ENCODE peak calls at places on chromosomes 13 and 19, in ten cellular contexts. P, I, Z, H, D, G, Y, T, V and U are unnamed samples.

GRCh38 chr19:12867120-12868099 is 13.8 kb downstream of the DNASE2 start:
- DNase-seq in P (no peak), Y (peak), I (no peak), T (peak), V (peak), G (no peak), Z (peak), H (no peak), D (peak), U (peak)

GRCh38 chr19:34244611-34245299 is 9.6 kb upstream of the GARRE1 start:
- DNase-seq in P (peak), D (peak), I (no peak), Y (no peak), V (no peak), T (no peak), G (no peak), Z (no peak), H (no peak), U (peak)

GRCh38 chr19:12834976-12835757 is 788 bp upstream of the RTBDN start:
- DNase-seq in Y (peak), T (no peak), Z (no peak), P (no peak), I (no peak), G (no peak), H (no peak), D (peak), V (no peak), U (no peak)

GRCh38 chr19:5798244-5798643 is 6.6 kb upstream of the NRTN start:
- DNase-seq in D (no peak), Y (no peak), I (no peak), Z (no peak), P (no peak), H (no peak), G (no peak), T (no peak), V (no peak), U (no peak)

GRCh38 chr19:43779820-43780219 is 953 bp downstream of the KCNN4 start:
- DNase-seq in D (no peak), Z (no peak), P (no peak), G (no peak), V (no peak), H (no peak), T (no peak), I (no peak), Y (no peak), U (no peak)

GRCh38 chr13:99657848-99658265 is 156.6 kb downstream of the TM9SF2 start:
- DNase-seq in H (no peak), Y (peak), D (no peak), T (peak), P (peak), I (no peak), Z (no peak), G (no peak), V (peak), U (peak)

GRCh38 chr13:29578300-29579048 is 17.0 kb downstream of the SLC7A1 start:
- DNase-seq in V (no peak), H (no peak), I (no peak), G (no peak), Y (no peak), D (no peak), Z (no peak), T (no peak), P (peak), U (no peak)

GRCh38 chr13:50131998-50132936 is 117.0 kb downstream of the KCNRG start:
- DNase-seq in P (no peak), G (no peak), V (no peak), Z (no peak), I (no peak), D (no peak), T (no peak), H (no peak), Y (no peak), U (no peak)

GRCh38 chr13:98507060-98507797 is 69.7 kb downstream of the STK24 start:
- DNase-seq in G (no peak), V (peak), H (no peak), Y (peak), Z (no peak), I (no peak), T (no peak), D (peak), P (peak), U (peak)